ENCODE peak calls at places on chromosomes 7 and 10, in nine cellular contexts. X is MM.1S; E is cardiac muscle cell; M is mesendoderm; P is OCI-LY7; K is spleen; U is naive thymus-derived CD4-positive, alpha-beta T cell; O is Karpas-422; D is left ventricle myocardium inferior. W is an unnamed sample.

GRCh38 chr7:76060842-76061241 is 12.9 kb downstream of the MDH2 start:
- DNase-seq in D (peak; percentile 79), E (no peak), O (no peak), P (no peak), X (no peak), K (no peak), U (no peak), M (no peak), W (no peak)

GRCh38 chr7:36949711-36950600 is 225.7 kb upstream of the AOAH start:
- DNase-seq in M (peak; percentile 16), K (no peak), X (no peak), U (no peak), O (no peak), E (no peak), P (no peak), D (no peak), W (peak; percentile 60)

GRCh38 chr7:29641651-29642050 is 78.0 kb downstream of the PRR15 start:
- DNase-seq in O (no peak), U (no peak), M (no peak), X (no peak), P (no peak), D (no peak), K (no peak), E (no peak), W (no peak)

GRCh38 chr7:29851487-29851886 is 45.2 kb downstream of the WIPF3 start:
- DNase-seq in E (no peak), O (no peak), U (no peak), X (no peak), P (no peak), K (no peak), M (no peak), D (peak; percentile 44), W (no peak)

GRCh38 chr10:93715345-93715744 is 13.0 kb upstream of the FRA10AC1 start:
- DNase-seq in O (no peak), E (no peak), P (no peak), D (no peak), K (no peak), X (no peak), M (no peak), U (no peak), W (no peak)

GRCh38 chr10:125102216-125102615 is 58.1 kb downstream of the CTBP2 start:
- DNase-seq in U (no peak), M (peak; percentile 54), E (no peak), K (peak; percentile 74), D (no peak), X (no peak), O (no peak), P (no peak), W (peak; percentile 42)

GRCh38 chr10:77463967-77464745 is 173.5 kb downstream of the KCNMA1 start:
- DNase-seq in U (no peak), E (no peak), X (no peak), K (no peak), O (no peak), M (no peak), P (no peak), D (no peak), W (no peak)

GRCh38 chr7:101225650-101226049 is 7.7 kb downstream of the ZNHIT1 start:
- DNase-seq in U (no peak), E (no peak), O (no peak), D (no peak), X (no peak), M (no peak), P (no peak), K (no peak), W (no peak)

GRCh38 chr10:48767752-48768450 is 83.2 kb downstream of the WDFY4 start:
- DNase-seq in P (no peak), D (no peak), E (no peak), M (no peak), U (no peak), K (no peak), O (no peak), X (no peak), W (no peak)

GRCh38 chr10:45000138-45000763 is 472 bp upstream of the ZNF22 start:
- DNase-seq in X (no peak), D (peak; percentile 89), E (no peak), O (no peak), M (peak; percentile 54), P (no peak), K (no peak), U (no peak), W (no peak)

GRCh38 chr7:34825221-34825620 is 167.2 kb downstream of the NPSR1 start:
- DNase-seq in X (no peak), P (no peak), E (no peak), K (no peak), U (no peak), D (no peak), M (peak; percentile 49), O (no peak), W (no peak)

GRCh38 chr10:128398999-128399398 is 272.8 kb upstream of the MKI67 start:
- DNase-seq in U (no peak), E (no peak), O (no peak), K (no peak), D (no peak), X (no peak), P (no peak), M (no peak), W (no peak)
- H3K4me1 ChIP-seq in U (no peaks in the 10 kb centered on the region), E (no peaks in the 10 kb centered on the region), O (no peaks in the 10 kb centered on the region), K (no peaks in the 10 kb centered on the region), D (no peaks in the 10 kb centered on the region), X (no peaks in the 10 kb centered on the region), P (no peaks in the 10 kb centered on the region), M (no peaks in the 10 kb centered on the region), W (no peaks in the 10 kb centered on the region)

DNA sequence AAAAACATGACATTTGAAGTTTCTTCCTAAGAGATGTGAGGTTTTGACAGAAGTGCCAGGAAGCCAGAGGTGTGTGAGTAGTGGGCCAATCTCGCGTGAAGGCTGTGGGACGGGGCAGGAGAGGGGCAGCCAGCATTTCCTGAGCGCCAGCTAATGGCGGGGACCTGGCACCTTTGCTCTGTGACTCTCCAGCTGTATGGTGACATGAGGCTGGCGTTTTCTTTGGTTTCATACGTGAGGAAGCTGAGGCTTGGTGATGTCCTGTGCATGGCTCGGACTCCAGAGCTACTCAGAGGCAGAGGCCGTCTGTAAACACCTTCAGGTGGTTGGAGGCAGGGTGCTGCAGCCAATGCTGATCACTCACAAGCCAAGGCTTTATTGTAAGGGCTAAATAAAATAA is 53.8 kb downstream of the IKZF1 start:
- DNase-seq in M (no peak), P (no peak), D (no peak), U (no peak), E (no peak), K (no peak), O (no peak), X (no peak), W (no peak)
- H3K27ac ChIP-seq in M (no peak overlapping the region), P (no peak overlapping the region), D (no peak overlapping the region), U (peak overlapping the region; percentile 94), E (no peak overlapping the region), K (peak overlapping the region; percentile 84), O (no peak overlapping the region), X (no peak overlapping the region), W (no peak overlapping the region)

GRCh38 chr7:24917510-24918239 is 62.3 kb downstream of the OSBPL3 start:
- DNase-seq in D (no peak), U (no peak), M (no peak), P (no peak), O (peak; percentile 59), E (no peak), X (peak; percentile 75), K (no peak), W (no peak)
- H3K4me1 ChIP-seq in D (peaks cover 16% of the 10 kb centered on the region), U (peaks cover 10% of the 10 kb centered on the region), M (peaks cover 12% of the 10 kb centered on the region), P (peaks cover 86% of the 10 kb centered on the region), O (peaks cover 99% of the 10 kb centered on the region), E (peaks cover 16% of the 10 kb centered on the region), X (peaks cover 32% of the 10 kb centered on the region), K (peaks cover 33% of the 10 kb centered on the region), W (no peaks in the 10 kb centered on the region)

GRCh38 chr10:96695975-96696634 is 24.2 kb downstream of the PIK3AP1 start:
- DNase-seq in O (no peak), K (no peak), P (no peak), M (no peak), D (no peak), E (no peak), U (no peak), X (peak; percentile 19), W (no peak)
- H3K27ac ChIP-seq in O (peak overlapping the region; percentile 100), K (peak overlapping the region; percentile 90), P (peak overlapping the region; percentile 59), M (no peak overlapping the region), D (no peak overlapping the region), E (no peak overlapping the region), U (no peak overlapping the region), X (no peak overlapping the region), W (no peak overlapping the region)

GRCh38 chr7:105828141-105828540 is 48.3 kb downstream of the ATXN7L1 start:
- DNase-seq in E (no peak), O (no peak), D (no peak), P (no peak), K (no peak), M (no peak), X (no peak), U (no peak), W (no peak)
- H3K4me1 ChIP-seq in E (peaks cover 3% of the 10 kb centered on the region), O (no peaks in the 10 kb centered on the region), D (peaks cover 11% of the 10 kb centered on the region), P (no peaks in the 10 kb centered on the region), K (peaks cover 9% of the 10 kb centered on the region), M (peaks cover 10% of the 10 kb centered on the region), X (peaks cover 26% of the 10 kb centered on the region), U (peaks cover 4% of the 10 kb centered on the region), W (peaks cover 26% of the 10 kb centered on the region)

GRCh38 chr10:68781613-68782574 is 45.4 kb upstream of the STOX1 start:
- DNase-seq in X (no peak), O (peak; percentile 88), D (no peak), M (peak; percentile 4), E (no peak), K (no peak), P (peak; percentile 26), U (no peak), W (no peak)
- H3K27ac ChIP-seq in X (no peak overlapping the region), O (peak overlapping the region; percentile 92), D (no peak overlapping the region), M (no peak overlapping the region), E (peak overlapping the region; percentile 68), K (peak overlapping the region; percentile 41), P (peak overlapping the region; percentile 43), U (no peak overlapping the region), W (no peak overlapping the region)

DNA sequence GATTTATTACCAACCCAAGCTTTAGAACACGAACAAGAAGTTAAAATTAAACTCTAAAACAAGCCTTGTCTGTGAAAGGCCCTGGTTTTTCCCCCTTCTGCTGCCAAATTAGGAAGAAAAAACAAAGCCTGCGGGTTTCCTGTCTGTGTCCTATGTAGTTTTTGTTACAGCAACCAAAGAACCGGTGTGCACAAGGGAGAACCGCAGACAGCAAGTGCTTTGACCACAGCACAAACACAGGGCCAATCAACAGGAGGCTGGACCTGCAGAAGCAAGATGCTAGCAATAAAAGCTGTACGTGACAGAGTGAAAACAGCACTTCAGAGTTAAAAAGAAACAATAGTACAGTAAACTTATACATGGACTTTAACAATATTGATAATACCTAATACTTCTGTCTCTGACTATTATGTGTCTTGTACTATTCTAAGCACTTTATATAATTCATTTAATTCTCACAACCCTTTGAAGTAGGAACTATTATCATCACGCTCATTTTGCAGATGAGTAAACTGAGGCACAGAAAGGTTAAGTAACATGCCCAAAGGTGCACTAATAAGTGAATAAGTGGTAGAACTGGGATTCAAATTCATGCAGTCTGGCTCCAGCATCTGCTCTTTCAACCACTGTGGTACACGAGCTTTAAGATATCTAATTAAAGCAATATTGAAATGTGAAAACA is 66.0 kb downstream of the STK17A start:
- DNase-seq in M (no peak), O (peak; percentile 74), P (peak; percentile 91), K (peak; percentile 91), U (no peak), E (no peak), X (peak; percentile 96), D (no peak), W (no peak)
- H3K4me1 ChIP-seq in M (peaks cover 18% of the 10 kb centered on the region), O (peaks cover 71% of the 10 kb centered on the region), P (peaks cover 89% of the 10 kb centered on the region), K (peaks cover 98% of the 10 kb centered on the region), U (peaks cover 88% of the 10 kb centered on the region), E (peaks cover 23% of the 10 kb centered on the region), X (peaks cover 77% of the 10 kb centered on the region), D (peaks cover 75% of the 10 kb centered on the region), W (peaks cover 13% of the 10 kb centered on the region)